ENCODE peak calls at places on chromosomes 2 and 18, in five cellular contexts. H is retina, F is NCI-H1092, W is myocyte, V is RWPE2. B is an unnamed sample.

GRCh38 chr2:50751255-50752069 is 280.5 kb downstream of the NRXN1 start:
- DNase-seq in H (no peak), F (no peak), W (no peak), V (no peak), B (no peak)

GRCh38 chr2:96923810-96924774 is 54.2 kb upstream of the SEMA4C start:
- DNase-seq in H (peak), F (no peak), W (no peak), V (no peak), B (no peak)

GRCh38 chr2:149806651-149807050 is 219.1 kb upstream of the MMADHC start:
- DNase-seq in H (no peak), F (no peak), W (no peak), V (no peak), B (no peak)

GRCh38 chr2:42769583-42770287 is 5.8 kb upstream of the OXER1 start:
- DNase-seq in H (no peak), F (no peak), W (no peak), V (no peak), B (no peak)

GRCh38 chr2:43210467-43211303 is 15.7 kb downstream of the ZFP36L2 start:
- DNase-seq in H (peak), F (no peak), W (no peak), V (no peak), B (no peak)

GRCh38 chr2:64807417-64807816 is 153.7 kb upstream of the SERTAD2 start:
- DNase-seq in H (no peak), F (no peak), W (peak), V (peak), B (no peak)

GRCh38 chr2:165305391-165306096 is 66.3 kb downstream of the SCN2A start:
- DNase-seq in H (no peak), F (no peak), W (no peak), V (no peak), B (no peak)

GRCh38 chr2:230999477-230999876 is 3.6 kb downstream of the SPATA3 start:
- DNase-seq in H (no peak), F (no peak), W (no peak), V (no peak), B (no peak)

GRCh38 chr2:99672766-99673375 is 183.1 kb upstream of the REV1 start:
- DNase-seq in H (no peak), F (no peak), W (no peak), V (no peak), B (no peak)

GRCh38 chr18:7452331-7452730 is 114.8 kb upstream of the PTPRM start:
- DNase-seq in H (peak), F (no peak), W (peak), V (no peak), B (peak)

GRCh38 chr2:221571108-221571390 is 1.1 kb downstream of the EPHA4 start:
- DNase-seq in H (peak), F (no peak), W (no peak), V (no peak), B (no peak)

GRCh38 chr18:57961411-57961810 is 82.6 kb upstream of the NEDD4L start:
- DNase-seq in H (no peak), F (no peak), W (peak), V (no peak), B (no peak)

GRCh38 chr18:62264984-62265383 is 60.1 kb upstream of the TNFRSF11A start:
- DNase-seq in H (no peak), F (no peak), W (peak), V (no peak), B (no peak)

GRCh38 chr18:49612515-49613033 is 50.7 kb downstream of the LIPG start:
- DNase-seq in H (no peak), F (no peak), W (no peak), V (no peak), B (no peak)

GRCh38 chr2:47485751-47486300 is 82.9 kb downstream of the MSH2 start:
- DNase-seq in H (no peak), F (no peak), W (no peak), V (no peak), B (no peak)

GRCh38 chr2:28643324-28643723 is 108.3 kb upstream of the PPP1CB start:
- DNase-seq in H (no peak), F (no peak), W (no peak), V (no peak), B (no peak)

GRCh38 chr2:28160986-28161425 is 231.7 kb upstream of the FOSL2 start:
- DNase-seq in H (no peak), F (no peak), W (peak), V (no peak), B (no peak)

GRCh38 chr18:58005885-58006523 is 38.0 kb upstream of the NEDD4L start:
- DNase-seq in H (no peak), F (no peak), W (peak), V (no peak), B (no peak)

GRCh38 chr2:165357758-165358157 is 111.7 kb upstream of the CSRNP3 start:
- DNase-seq in H (no peak), F (no peak), W (peak), V (no peak), B (no peak)

GRCh38 chr2:59594671-59595222 is 958.7 kb downstream of the BCL11A start:
- DNase-seq in H (no peak), F (no peak), W (no peak), V (no peak), B (no peak)

GRCh38 chr2:194564422-194564821 is 1092.6 kb upstream of the SLC39A10 start:
- DNase-seq in H (no peak), F (no peak), W (no peak), V (no peak), B (no peak)

GRCh38 chr18:79596451-79597175 is 83.0 kb upstream of the CTDP1 start:
- DNase-seq in H (no peak), F (no peak), W (no peak), V (peak), B (no peak)

GRCh38 chr2:176136375-176137248 is 7.1 kb downstream of the HOXD8 start:
- DNase-seq in H (peak), F (no peak), W (peak), V (no peak), B (no peak)

GRCh38 chr18:31101148-31102019 is 837 bp downstream of the DSC2 start:
- DNase-seq in H (peak), F (no peak), W (no peak), V (peak), B (no peak)

GRCh38 chr2:39128919-39129391 is 8.1 kb upstream of the SOS1 start:
- DNase-seq in H (no peak), F (no peak), W (no peak), V (no peak), B (no peak)

GRCh38 chr2:11655495-11655894 is 14.5 kb downstream of the NTSR2 start:
- DNase-seq in H (no peak), F (no peak), W (no peak), V (no peak), B (no peak)

GRCh38 chr2:235641333-235641732 is 147.5 kb downstream of the AGAP1 start:
- DNase-seq in H (no peak), F (no peak), W (peak), V (no peak), B (no peak)

GRCh38 chr18:32200766-32201165 is 10.9 kb downstream of the MEP1B start:
- DNase-seq in H (no peak), F (peak), W (peak), V (no peak), B (peak)

GRCh38 chr2:86468162-86469033 is 27.2 kb downstream of the KDM3A start:
- DNase-seq in H (no peak), F (no peak), W (peak), V (no peak), B (no peak)

GRCh38 chr18:8084160-8084559 is 517.0 kb downstream of the PTPRM start:
- DNase-seq in H (no peak), F (no peak), W (peak), V (no peak), B (peak)

GRCh38 chr2:26691881-26692813 is at the start of gene KCNK3:
- DNase-seq in H (peak), F (peak), W (peak), V (no peak), B (peak)

GRCh38 chr2:84919885-84920580 is 14.6 kb downstream of the TMSB10 start:
- DNase-seq in H (no peak), F (no peak), W (peak), V (peak), B (no peak)

GRCh38 chr2:189190696-189191095 is 11.1 kb upstream of the COL5A2 start:
- DNase-seq in H (no peak), F (no peak), W (no peak), V (no peak), B (no peak)

GRCh38 chr2:141199711-141200110 is 931.1 kb downstream of the LRP1B start:
- DNase-seq in H (no peak), F (no peak), W (peak), V (no peak), B (no peak)

GRCh38 chr2:235479604-235480003 is 14.2 kb upstream of the AGAP1 start:
- DNase-seq in H (no peak), F (no peak), W (no peak), V (no peak), B (no peak)

GRCh38 chr2:175002547-175003274 is 2.5 kb downstream of the CHN1 start:
- DNase-seq in H (no peak), F (no peak), W (peak), V (no peak), B (no peak)

GRCh38 chr2:134245340-134245984 is 8.4 kb upstream of the MGAT5 start:
- DNase-seq in H (peak), F (peak), W (peak), V (no peak), B (peak)

GRCh38 chr2:86788881-86789686 is 1.6 kb downstream of the CD8A start:
- DNase-seq in H (peak), F (no peak), W (no peak), V (no peak), B (no peak)

B was measured in SK-N-DZ.